ENCODE peak calls at places on chromosome 15, in five cellular contexts. Q, G, N, E and I are unnamed samples.
A peak's percentile ranks its signal among the peaks of the same experiment; 100 is the strongest.

GRCh38 chr15:42371125-42371524 is 11.8 kb downstream of the CAPN3 start:
- DNase-seq in Q (no peak), G (no peak), N (no peak), E (no peak), I (no peak)

GRCh38 chr15:71337197-71337845 is 222.1 kb downstream of the THSD4 start:
- DNase-seq in Q (no peak), G (no peak), N (no peak), E (no peak), I (no peak)

GRCh38 chr15:80072285-80072684 is 12.8 kb downstream of the ZFAND6 start:
- DNase-seq in Q (peak; percentile 67), G (peak; percentile 87), N (peak; percentile 27), E (no peak), I (peak; percentile 84)

GRCh38 chr15:28899061-28899738 is 13.4 kb downstream of the APBA2 start:
- DNase-seq in Q (no peak), G (no peak), N (no peak), E (no peak), I (no peak)

GRCh38 chr15:67010898-67011619 is 54.3 kb upstream of the SMAD3 start:
- DNase-seq in Q (no peak), G (no peak), N (no peak), E (no peak), I (no peak)

GRCh38 chr15:96254168-96254567 is 76.3 kb upstream of the NR2F2 start:
- DNase-seq in Q (no peak), G (no peak), N (no peak), E (no peak), I (no peak)

GRCh38 chr15:70892002-70892911 is at the start of the genes LRRC49 and THAP10:
- DNase-seq in Q (peak; percentile 92), G (peak; percentile 96), N (peak; percentile 94), E (no peak), I (peak; percentile 98)

GRCh38 chr15:61659571-61660190 is 400.6 kb downstream of the VPS13C start:
- DNase-seq in Q (no peak), G (no peak), N (no peak), E (no peak), I (no peak)

GRCh38 chr15:98599911-98600685 is 48.2 kb upstream of the IGF1R start:
- DNase-seq in Q (no peak), G (peak; percentile 22), N (peak; percentile 62), E (peak; percentile 11), I (peak; percentile 45)

GRCh38 chr15:58329781-58330467 is 101.9 kb upstream of the LIPC start:
- DNase-seq in Q (no peak), G (no peak), N (peak; percentile 38), E (no peak), I (no peak)

GRCh38 chr15:65901836-65902235 is 32.5 kb downstream of the RAB11A start:
- DNase-seq in Q (no peak), G (no peak), N (no peak), E (no peak), I (no peak)

GRCh38 chr15:82969353-82969752 is 16.7 kb upstream of the RAMAC start:
- DNase-seq in Q (no peak), G (no peak), N (no peak), E (no peak), I (no peak)

GRCh38 chr15:85620321-85621044 is 174.2 kb downstream of the KLHL25 start:
- DNase-seq in Q (no peak), G (no peak), N (peak; percentile 59), E (no peak), I (peak; percentile 85)

GRCh38 chr15:30953731-30954378 is 37.6 kb downstream of the MTMR10 start:
- DNase-seq in Q (peak; percentile 5), G (peak; percentile 91), N (peak; percentile 28), E (no peak), I (no peak)